ENCODE peak calls at places on chromosomes 1 and 21, in four cellular contexts. N, Z, R and M are unnamed samples.

GRCh38 chr21:42366292-42367010 is at the start of gene TFF1:
- DNase-seq in N (no peak), Z (peak), R (peak), M (no peak)

GRCh38 chr1:155858805-155859233 is 548 bp upstream of the SYT11 start:
- DNase-seq in N (peak), Z (no peak), R (no peak), M (no peak)

GRCh38 chr21:31732891-31733520 is 1.1 kb upstream of the SCAF4 start:
- DNase-seq in N (peak), Z (no peak), R (peak), M (peak)

GRCh38 chr1:92913093-92913819 is 48.0 kb downstream of the DIPK1A start:
- DNase-seq in N (no peak), Z (no peak), R (no peak), M (no peak)

GRCh38 chr1:15436881-15437449 is 1.3 kb upstream of the CTRC start:
- DNase-seq in N (no peak), Z (no peak), R (no peak), M (no peak)

GRCh38 chr1:200154069-200154767 is 126.7 kb downstream of the NR5A2 start:
- DNase-seq in N (peak), Z (no peak), R (no peak), M (no peak)

GRCh38 chr21:31580866-31581276 is 78.6 kb upstream of the SOD1 start:
- DNase-seq in N (peak), Z (peak), R (peak), M (peak)

GRCh38 chr1:225418598-225418997 is 9.2 kb downstream of the LBR start:
- DNase-seq in N (no peak), Z (no peak), R (no peak), M (no peak)

GRCh38 chr1:84143796-84144565 is at the start of gene PRKACB:
- DNase-seq in N (peak), Z (peak), R (no peak), M (no peak)

DNA sequence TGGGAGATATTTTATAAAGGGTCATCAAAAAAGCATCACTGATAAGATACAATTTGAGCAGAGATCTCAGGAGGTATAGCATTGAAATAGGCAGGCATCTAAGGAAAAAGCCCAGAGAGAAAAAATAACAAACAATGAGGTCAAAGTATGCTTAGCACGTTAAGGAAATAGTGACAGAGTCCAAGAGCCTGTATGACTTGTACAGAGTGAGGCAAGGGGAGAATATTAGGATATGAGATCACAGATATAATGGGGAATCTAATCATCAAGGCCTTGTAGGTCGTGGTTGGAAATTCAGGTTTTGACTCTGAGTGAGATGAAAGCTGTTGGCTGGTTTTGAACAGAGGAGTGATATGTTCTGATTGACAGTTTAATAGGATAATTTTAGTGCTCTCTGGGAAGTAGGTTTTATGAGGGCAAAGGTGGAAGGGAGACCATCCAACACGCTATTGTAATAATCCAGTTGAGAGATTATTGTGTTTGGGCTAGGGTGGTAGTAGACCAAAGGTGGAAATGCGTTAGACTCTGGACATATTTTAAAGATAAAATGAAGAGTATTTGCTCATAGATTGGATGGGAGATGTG is 644.6 kb upstream of the TMPRSS15 start:
- DNase-seq in N (no peak), Z (no peak), R (no peak), M (no peak)
- TF ChIP-seq REST in N (no peak), Z (no peak), R (no peak), M (no peak)

GRCh38 chr1:248837794-248838356 is at the start of gene ZNF672:
- DNase-seq in N (peak), Z (peak), R (peak), M (peak)
- TF ChIP-seq REST in N (no peak), Z (no peak), R (no peak), M (no peak)

GRCh38 chr21:41090981-41091380 is 77.0 kb upstream of the BACE2 start:
- DNase-seq in N (no peak), Z (no peak), R (no peak), M (no peak)
- TF ChIP-seq REST in N (no peak), Z (no peak), R (no peak), M (no peak)

DNA sequence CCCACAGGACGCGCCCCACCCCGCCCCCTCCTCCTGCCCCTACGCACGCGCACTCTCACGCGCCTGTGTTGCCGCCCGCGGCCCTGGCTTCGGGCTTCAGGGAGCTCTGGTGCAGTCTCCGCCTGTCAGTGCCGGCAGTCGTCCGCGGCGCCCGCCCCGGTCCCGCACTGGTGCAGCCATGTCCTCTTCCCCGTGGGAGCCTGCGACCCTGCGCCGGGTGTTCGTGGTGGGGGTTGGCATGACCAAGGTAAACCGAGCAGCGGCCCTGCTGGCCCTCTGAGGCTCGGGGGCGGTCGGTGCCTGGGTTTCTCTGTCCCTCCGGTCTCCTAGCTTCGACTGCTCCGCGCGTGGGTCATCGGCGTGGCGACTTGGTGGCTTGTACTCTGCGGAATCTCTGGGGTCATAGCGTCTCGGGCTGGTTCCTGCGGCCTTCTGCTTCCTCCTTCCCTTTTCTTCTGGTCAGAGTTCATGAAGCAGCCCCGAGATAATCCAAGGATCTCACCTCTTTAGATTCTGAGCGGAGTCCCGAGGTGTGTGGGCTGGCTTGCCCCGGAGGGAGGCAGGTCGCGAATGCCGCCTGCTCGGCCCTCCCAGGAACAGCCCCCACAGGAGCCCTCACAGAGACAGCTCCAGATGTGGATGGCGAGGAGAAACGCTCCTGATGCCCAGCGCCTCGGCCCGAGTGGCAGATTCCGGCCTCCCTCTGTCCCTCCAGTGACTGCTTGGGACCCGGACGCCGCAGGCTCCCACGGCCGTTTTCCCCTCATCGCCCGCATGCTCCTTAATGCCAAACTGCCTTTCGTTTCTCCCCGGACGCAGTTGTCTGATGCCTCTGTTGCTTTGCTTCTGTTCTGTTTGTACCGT is at the start of gene SCP2:
- DNase-seq in N (peak), Z (no peak), R (peak), M (peak)
- TF ChIP-seq REST in N (no peak), Z (no peak), R (no peak), M (no peak)

DNA sequence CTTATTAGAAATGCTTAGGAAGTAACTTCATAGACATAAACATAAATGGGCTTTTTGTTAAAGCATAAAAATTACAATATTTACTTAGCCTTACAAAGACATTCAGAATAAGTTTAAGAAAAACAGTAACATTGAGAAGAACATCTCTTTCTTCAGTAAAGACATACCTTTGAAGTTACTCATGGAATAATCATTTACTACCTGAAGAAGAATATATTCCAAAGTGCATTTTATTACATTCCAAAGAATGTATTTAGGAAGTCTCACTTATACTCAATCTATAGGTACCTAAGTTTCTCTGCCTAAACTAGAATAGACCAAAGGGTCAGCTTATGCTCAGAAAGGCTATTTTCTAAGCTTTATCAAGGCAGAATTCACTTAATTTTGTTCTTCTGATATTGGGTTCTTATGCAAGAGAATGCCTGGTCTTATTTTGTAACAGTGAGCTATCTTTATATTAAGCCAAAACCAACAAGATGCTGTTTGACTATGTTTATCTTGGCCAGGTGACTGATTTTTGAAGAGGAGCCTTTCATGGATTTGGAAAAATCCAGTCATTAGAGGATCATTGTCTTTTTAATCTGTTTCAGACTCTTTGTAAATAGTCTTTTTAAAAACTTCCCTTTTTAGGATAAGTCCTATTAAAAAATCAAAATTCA is 110.1 kb downstream of the OLFML2B start:
- DNase-seq in N (no peak), Z (no peak), R (peak), M (no peak)
- TF ChIP-seq REST in N (no peak), Z (no peak), R (no peak), M (no peak)

GRCh38 chr1:227273557-227273956 is 44.7 kb downstream of the CDC42BPA start:
- DNase-seq in N (no peak), Z (no peak), R (peak), M (peak)
- TF ChIP-seq REST in N (peak), Z (peak), R (peak), M (peak)